ENCODE peak calls at places on chromosome 22, in six cellular contexts. P is Calu3; C is naive thymus-derived CD8-positive, alpha-beta T cell; G is epithelial cell of prostate; F is left lobe of liver; U is fibroblast of villous mesenchyme. R is an unnamed sample.

GRCh38 chr22:20153945-20154344 is 3.1 kb upstream of the CCDC188 start:
- DNase-seq in P (no peak), C (no peak), F (no peak), G (no peak), U (no peak), R (no peak)

GRCh38 chr22:40518840-40519239 is 117.7 kb downstream of the MRTFA start:
- DNase-seq in P (no peak), F (no peak), G (no peak), C (no peak), U (no peak), R (no peak)

GRCh38 chr22:42688241-42688913 is 32.3 kb downstream of the A4GALT start:
- DNase-seq in C (no peak), F (peak; percentile 82), U (peak; percentile 98), P (peak; percentile 73), G (peak; percentile 41), R (peak; percentile 88)

GRCh38 chr22:22431271-22432220 is 77.0 kb downstream of the ZNF280B start:
- DNase-seq in U (peak; percentile 48), G (no peak), P (peak; percentile 80), C (peak; percentile 44), F (peak; percentile 54), R (peak; percentile 27)

GRCh38 chr22:20405931-20406685 is 12.2 kb downstream of the ZNF74 start:
- DNase-seq in P (no peak), C (no peak), G (no peak), U (no peak), F (peak; percentile 35), R (no peak)

GRCh38 chr22:32911526-32911925 is 110.0 kb downstream of the TIMP3 start:
- DNase-seq in G (no peak), P (no peak), F (no peak), U (peak; percentile 3), C (no peak), R (no peak)

GRCh38 chr22:45082795-45083194 is 73.0 kb upstream of the PHF21B start:
- DNase-seq in P (peak; percentile 48), F (no peak), U (no peak), C (no peak), G (no peak), R (no peak)

GRCh38 chr22:35551549-35552177 is 11.0 kb downstream of the RASD2 start:
- DNase-seq in G (no peak), F (no peak), U (no peak), P (no peak), C (no peak), R (no peak)

GRCh38 chr22:20184501-20185145 is 33.8 kb upstream of the CCDC188 start:
- DNase-seq in G (no peak), U (no peak), P (no peak), C (no peak), F (no peak), R (no peak)

GRCh38 chr22:48394787-48395620 is 1432.7 kb downstream of the BRD1 start:
- DNase-seq in U (no peak), C (no peak), F (peak; percentile 28), G (no peak), P (no peak), R (no peak)

GRCh38 chr22:36358533-36359171 is 29.1 kb downstream of the MYH9 start:
- DNase-seq in F (no peak), P (no peak), C (no peak), U (no peak), G (no peak), R (no peak)

GRCh38 chr22:17086750-17087149 is 1.9 kb downstream of the IL17RA start:
- DNase-seq in F (peak; percentile 41), P (no peak), U (no peak), G (no peak), C (peak; percentile 16), R (no peak)

GRCh38 chr22:31346733-31347250 is 646 bp upstream of the PATZ1 start:
- DNase-seq in P (peak; percentile 70), C (no peak), G (no peak), U (peak; percentile 63), F (peak; percentile 85), R (no peak)

GRCh38 chr22:19951351-19951750 is 9.7 kb upstream of the TXNRD2 start:
- DNase-seq in F (no peak), U (no peak), G (no peak), C (no peak), P (no peak), R (no peak)

GRCh38 chr22:50710221-50710620 is 27.8 kb upstream of the ACR start:
- DNase-seq in U (no peak), C (no peak), G (no peak), P (no peak), F (no peak), R (no peak)

GRCh38 chr22:40499187-40499753 is 128.9 kb downstream of the SGSM3 start:
- DNase-seq in G (peak; percentile 51), P (peak; percentile 44), F (no peak), U (peak; percentile 99), C (no peak), R (peak; percentile 100)

GRCh38 chr22:44473580-44473979 is 24.5 kb downstream of the RTL6 start:
- DNase-seq in U (no peak), G (no peak), C (no peak), F (peak; percentile 28), P (no peak), R (no peak)

GRCh38 chr22:19571207-19571795 is 47.1 kb upstream of the CLDN5 start:
- DNase-seq in U (peak; percentile 48), C (no peak), F (no peak), P (no peak), G (no peak), R (peak; percentile 69)

GRCh38 chr22:28346308-28346707 is 333.3 kb downstream of the TTC28 start:
- DNase-seq in U (no peak), F (no peak), C (no peak), G (no peak), P (no peak), R (no peak)

GRCh38 chr22:30286331-30286730 is 3.0 kb downstream of the CASTOR1 start:
- DNase-seq in G (no peak), C (no peak), P (no peak), F (no peak), U (no peak), R (no peak)

GRCh38 chr22:25492162-25492561 is 72.3 kb upstream of the GRK3 start:
- DNase-seq in C (no peak), F (no peak), G (no peak), P (no peak), U (no peak), R (no peak)

GRCh38 chr22:42841444-42841843 is 15.6 kb downstream of the ARFGAP3 start:
- DNase-seq in C (no peak), U (no peak), P (no peak), G (no peak), F (no peak), R (peak; percentile 19)

GRCh38 chr22:49550766-49551362 is 276.8 kb downstream of the BRD1 start:
- DNase-seq in C (no peak), U (no peak), G (no peak), F (no peak), P (peak; percentile 40), R (no peak)

GRCh38 chr22:40679249-40679963 is at the start of gene MCHR1:
- DNase-seq in U (no peak), G (no peak), C (no peak), F (peak; percentile 92), P (no peak), R (no peak)

GRCh38 chr22:47213571-47214230 is 451.3 kb downstream of the TBC1D22A start:
- DNase-seq in G (no peak), U (peak; percentile 1), P (peak; percentile 47), F (peak; percentile 45), C (peak; percentile 58), R (no peak)

GRCh38 chr22:27113211-27114030 is 456.0 kb downstream of the MIAT start:
- DNase-seq in F (no peak), C (no peak), U (peak; percentile 90), G (peak; percentile 64), P (peak; percentile 87), R (peak; percentile 91)

GRCh38 chr22:37752189-37753061 is 55.3 kb upstream of the GCAT start:
- DNase-seq in C (no peak), F (peak; percentile 92), G (peak; percentile 65), U (peak; percentile 99), P (peak; percentile 94), R (peak; percentile 94)

GRCh38 chr22:40512426-40513136 is 123.9 kb downstream of the MRTFA start:
- DNase-seq in U (peak; percentile 100), F (no peak), G (no peak), C (no peak), P (no peak), R (peak; percentile 99)

GRCh38 chr22:37082251-37082650 is 27.3 kb downstream of the TMPRSS6 start:
- DNase-seq in U (no peak), G (no peak), C (no peak), P (no peak), F (no peak), R (peak; percentile 72)

GRCh38 chr22:25843660-25844275 is 101.8 kb downstream of the MYO18B start:
- DNase-seq in U (no peak), F (no peak), P (no peak), C (no peak), G (no peak), R (no peak)

GRCh38 chr22:23772315-23773246 is at the start of gene MMP11:
- DNase-seq in F (peak; percentile 59), C (peak; percentile 50), U (no peak), G (no peak), P (peak; percentile 50), R (no peak)